ENCODE peak calls at places on chromosome 11, in ten cellular contexts. F, P, I, S, U, J, K, Q, H and L are unnamed samples. For H3K4me1, the result is how much of the 10 kb centered on the place peaks cover.

GRCh38 chr11:35781342-35782171 is 119.0 kb downstream of the TRIM44 start:
- DNase-seq in U (no peak), K (peak), J (no peak), I (no peak), Q (no peak), F (no peak), H (no peak), P (no peak), S (peak), L (no peak)

GRCh38 chr11:1305558-1306056 is 3.8 kb downstream of the TOLLIP start:
- DNase-seq in P (no peak), U (no peak), S (no peak), Q (no peak), F (no peak), H (no peak), K (no peak), I (peak), J (no peak), L (no peak)

GRCh38 chr11:13104619-13105236 is 95.6 kb downstream of the RASSF10 start:
- DNase-seq in P (no peak), U (no peak), I (no peak), H (no peak), S (no peak), F (no peak), J (peak), K (no peak), Q (no peak), L (no peak)

GRCh38 chr11:129259950-129260349 is 67.8 kb upstream of the ARHGAP32 start:
- DNase-seq in Q (no peak), H (no peak), K (no peak), J (no peak), S (no peak), U (no peak), P (no peak), F (no peak), I (no peak), L (no peak)

GRCh38 chr11:26248661-26249060 is 83.3 kb upstream of the ANO3 start:
- DNase-seq in F (no peak), S (no peak), U (no peak), P (no peak), Q (no peak), K (no peak), I (no peak), H (no peak), J (no peak), L (no peak)

GRCh38 chr11:74196781-74197486 is 25.8 kb downstream of the PPME1 start:
- DNase-seq in J (no peak), U (no peak), H (no peak), P (no peak), F (no peak), K (no peak), S (no peak), Q (no peak), I (no peak), L (no peak)

GRCh38 chr11:72081856-72082255 is 1.2 kb downstream of the LRRC51 start:
- DNase-seq in S (peak), I (no peak), P (no peak), K (no peak), U (peak), F (no peak), H (no peak), Q (peak), J (no peak), L (no peak)

GRCh38 chr11:2459016-2459725 is 14.4 kb downstream of the KCNQ1 start:
- DNase-seq in S (no peak), J (no peak), U (no peak), F (no peak), Q (no peak), H (no peak), P (no peak), K (no peak), I (no peak), L (no peak)

GRCh38 chr11:112834277-112834755 is 126.9 kb upstream of the NCAM1 start:
- DNase-seq in Q (no peak), U (peak), F (no peak), J (peak), P (peak), H (no peak), I (no peak), K (no peak), S (no peak), L (no peak)

GRCh38 chr11:27100534-27100933 is 59.9 kb downstream of the BBOX1 start:
- DNase-seq in F (no peak), Q (no peak), K (no peak), I (no peak), U (no peak), P (no peak), H (no peak), J (no peak), S (no peak), L (no peak)

GRCh38 chr11:64023731-64024710 is 11.7 kb upstream of the FLRT1 start:
- DNase-seq in Q (no peak), U (no peak), S (no peak), H (no peak), K (no peak), J (no peak), I (no peak), F (no peak), P (no peak), L (no peak)

GRCh38 chr11:46026616-46027293 is 94.5 kb downstream of the PHF21A start:
- DNase-seq in U (no peak), P (no peak), F (no peak), I (no peak), J (no peak), S (no peak), K (peak), H (no peak), Q (no peak), L (no peak)

GRCh38 chr11:44718612-44719390 is 8.0 kb upstream of the TSPAN18 start:
- DNase-seq in F (no peak), U (no peak), Q (no peak), S (no peak), P (no peak), J (no peak), K (no peak), I (no peak), H (no peak), L (no peak)

DNA sequence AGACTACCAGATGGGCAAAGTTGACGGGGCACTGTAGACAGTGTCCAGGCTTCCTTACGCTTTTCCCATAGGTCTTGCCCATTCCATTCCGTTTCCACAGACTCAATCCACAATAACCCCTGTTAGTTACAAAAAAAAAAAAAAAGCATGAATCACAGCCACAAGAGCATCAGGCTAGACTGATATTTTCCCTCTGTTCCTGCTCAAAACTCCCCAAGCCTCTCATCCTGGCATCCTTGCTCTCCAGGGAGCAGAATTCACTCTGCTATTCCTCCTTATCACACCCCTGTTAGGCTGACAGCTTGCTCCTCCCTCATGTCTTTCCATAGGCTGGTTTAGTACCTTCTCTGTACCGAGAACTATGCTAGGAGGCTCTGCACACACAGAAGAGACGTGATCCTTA is 42.2 kb downstream of the TMEM123 start:
- DNase-seq in S (no peak), I (no peak), P (no peak), H (no peak), J (no peak), U (no peak), F (no peak), Q (no peak), K (peak), L (no peak)
- H3K4me1 ChIP-seq in S (under half), I (under half), P (under half), H (under half), J (under half), U (under half), F (under half), Q (under half), K (under half), L (under half)

DNA sequence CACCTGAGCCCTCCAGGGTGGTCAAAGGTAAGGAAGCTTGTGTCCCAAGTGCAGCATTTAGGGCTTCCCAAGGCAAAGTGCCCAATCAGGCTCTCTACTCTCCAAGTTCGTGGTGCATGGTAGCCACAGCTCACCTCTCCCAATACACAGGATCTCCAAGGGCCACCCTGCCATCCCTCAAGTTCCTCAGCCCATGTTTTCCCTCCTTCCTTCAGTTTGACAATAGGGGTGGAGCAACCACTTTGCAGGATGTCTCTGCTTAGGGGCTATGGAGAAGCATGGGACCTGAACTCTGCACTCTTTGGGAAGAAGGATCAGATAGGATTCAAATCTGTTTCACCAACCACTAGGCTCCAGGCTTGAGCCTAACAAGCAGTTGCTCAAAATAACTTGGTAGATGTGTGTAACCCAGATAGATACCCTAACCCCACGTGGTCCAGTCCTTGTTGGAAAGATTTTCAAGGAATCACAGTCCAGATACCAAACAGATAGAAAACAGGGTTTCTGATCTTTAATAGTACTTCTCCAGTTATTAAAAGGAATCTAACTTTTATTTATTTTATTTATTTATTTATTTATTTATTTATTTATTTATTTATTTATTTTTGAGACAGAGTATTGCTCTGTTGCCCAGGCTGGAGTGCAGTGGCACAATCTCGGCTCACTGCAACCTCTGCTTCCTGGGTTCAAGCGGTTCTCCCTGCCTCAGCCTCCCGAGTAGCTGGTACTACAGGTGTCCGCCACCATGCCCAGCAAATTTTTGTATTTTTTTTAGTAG is 248.1 kb downstream of the CTTN start:
- DNase-seq in F (no peak), S (no peak), P (no peak), J (no peak), Q (no peak), K (no peak), H (no peak), I (no peak), U (no peak), L (no peak)
- H3K27ac ChIP-seq in F (no peak), S (no peak), P (no peak), J (no peak), Q (no peak), K (no peak), H (no peak), I (no peak), U (no peak), L (no peak)

GRCh38 chr11:69301033-69301490 is 7.1 kb downstream of the MYEOV start:
- DNase-seq in J (no peak), I (no peak), K (peak), S (peak), P (no peak), U (no peak), H (no peak), Q (no peak), F (no peak), L (no peak)
- H3K4me1 ChIP-seq in J (half or more), I (under half), K (half or more), S (half or more), P (under half), U (under half), H (under half), Q (half or more), F (half or more), L (under half)

GRCh38 chr11:66333896-66334604 is 2.2 kb downstream of the RIN1 start:
- DNase-seq in J (no peak), F (peak), I (no peak), K (no peak), P (no peak), U (no peak), Q (no peak), S (no peak), H (no peak), L (peak)

GRCh38 chr11:66333220-66333877 is 2.9 kb downstream of the RIN1 start:
- DNase-seq in S (no peak), P (no peak), J (no peak), U (no peak), K (no peak), F (peak), Q (no peak), H (no peak), I (no peak), L (no peak)

GRCh38 chr11:66336234-66337102 is at the start of gene RIN1:
- DNase-seq in S (peak), J (peak), Q (peak), H (peak), K (peak), F (peak), P (peak), U (no peak), I (peak), L (peak)

GRCh38 chr11:66335531-66336233 is 552 bp downstream of the RIN1 start:
- DNase-seq in U (no peak), Q (peak), P (peak), S (peak), K (peak), J (no peak), F (peak), I (no peak), H (no peak), L (no peak)

GRCh38 chr11:66334605-66335442 is 1.4 kb downstream of the RIN1 start:
- DNase-seq in H (no peak), U (no peak), J (no peak), F (peak), Q (no peak), I (no peak), K (no peak), S (no peak), P (no peak), L (peak)
- H3K27ac ChIP-seq in H (no peak), U (no peak), J (peak), F (peak), Q (no peak), I (no peak), K (peak), S (peak), P (peak), L (no peak)

GRCh38 chr11:126837581-126837980 is 163.0 kb downstream of the KIRREL3 start:
- DNase-seq in P (no peak), H (no peak), I (peak), F (no peak), K (no peak), U (no peak), J (no peak), S (no peak), Q (no peak), L (no peak)
- H3K4me1 ChIP-seq in P (under half), H (under half), I (under half), F (under half), K (half or more), U (under half), J (under half), S (under half), Q (under half), L (under half)

GRCh38 chr11:14891143-14892035 is 642 bp downstream of the CYP2R1 start:
- DNase-seq in P (peak), Q (peak), K (peak), I (peak), H (peak), S (peak), F (peak), U (peak), J (peak), L (peak)
- H3K27ac ChIP-seq in P (peak), Q (peak), K (peak), I (peak), H (peak), S (peak), F (peak), U (peak), J (peak), L (peak)

DNA sequence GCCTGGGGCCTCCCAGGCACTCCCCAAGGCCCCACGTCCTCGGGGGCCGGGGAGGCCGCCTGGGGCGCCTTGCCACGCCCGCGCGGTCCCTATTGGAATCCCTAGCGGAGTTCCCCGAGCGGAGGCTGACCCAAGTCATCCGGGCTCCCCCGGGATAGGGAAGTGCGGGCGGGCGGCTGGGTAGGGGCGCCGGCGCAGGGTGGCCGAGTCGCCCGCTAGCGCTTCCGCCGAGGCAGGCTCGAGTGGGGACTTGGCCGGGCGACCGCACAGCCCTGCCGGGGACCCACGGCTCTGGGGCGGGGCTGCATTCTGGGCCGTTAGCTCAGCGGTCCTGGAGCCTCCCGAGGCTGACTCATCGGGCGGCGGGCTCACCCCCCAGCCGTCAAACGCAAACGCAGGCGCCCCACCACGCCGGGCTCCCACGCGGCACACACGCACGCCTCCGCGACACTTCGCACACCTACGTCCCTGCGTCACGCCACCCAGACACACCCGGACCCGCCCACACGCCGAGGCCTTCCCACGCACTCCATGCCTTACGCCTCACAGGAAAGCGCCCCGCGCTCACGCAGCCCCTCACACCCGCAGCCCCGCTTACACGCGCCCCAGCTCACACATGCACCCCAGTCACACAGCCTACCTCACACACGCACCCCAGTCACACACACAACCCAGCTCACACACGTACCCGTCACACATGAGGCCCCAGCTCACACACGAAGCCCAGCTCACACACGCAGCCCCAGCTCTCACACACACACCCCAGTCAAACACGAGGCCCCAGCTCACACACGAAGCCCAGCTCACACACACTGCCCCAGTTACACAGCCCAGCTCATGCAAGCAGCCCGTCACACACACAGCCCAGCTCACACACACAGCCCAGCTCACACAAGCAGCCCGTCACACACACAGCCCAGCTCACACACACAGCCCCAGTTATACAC is 1.1 kb downstream of the PHLDB1 start:
- DNase-seq in Q (peak), U (no peak), I (peak), P (peak), J (peak), K (peak), S (peak), H (peak), F (peak), L (peak)
- H3K4me1 ChIP-seq in Q (under half), U (under half), I (under half), P (under half), J (half or more), K (half or more), S (under half), H (under half), F (under half), L (half or more)

DNA sequence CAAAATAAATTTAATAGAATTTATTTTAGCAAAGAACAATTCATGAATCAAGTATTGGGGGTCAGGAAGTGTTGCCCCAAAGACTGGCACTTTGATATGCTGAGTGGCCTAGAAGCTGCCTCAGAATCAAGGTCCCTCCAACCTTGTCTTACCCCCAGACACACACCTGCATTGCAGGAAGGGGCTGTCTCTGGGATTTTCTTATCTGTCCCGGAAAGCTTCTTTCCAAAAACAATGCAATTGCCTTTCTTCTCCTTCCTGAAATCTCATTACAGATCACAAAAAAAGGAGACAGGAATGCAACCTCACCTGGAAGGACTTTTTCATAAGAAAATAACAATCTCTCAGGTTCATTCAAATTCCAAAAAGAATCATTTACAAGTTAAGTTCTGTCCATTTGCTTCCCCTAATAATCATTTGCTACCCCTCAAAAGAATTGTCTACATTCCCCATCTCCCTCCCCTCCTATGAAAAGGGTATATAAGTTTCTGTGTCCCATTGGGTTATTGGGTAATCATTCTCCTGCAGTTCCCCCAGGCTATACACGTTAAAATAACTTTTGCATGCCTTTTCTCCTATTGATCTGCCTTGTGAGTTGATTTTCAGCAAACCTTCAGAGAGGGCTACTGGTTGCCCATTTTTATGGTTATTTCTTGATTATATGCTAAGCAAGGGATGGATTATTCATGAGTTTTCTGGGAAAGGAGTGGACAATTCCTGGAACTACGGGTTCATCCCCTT is 21.3 kb downstream of the OR10A6 start:
- DNase-seq in I (no peak), H (no peak), F (no peak), J (no peak), P (no peak), K (no peak), Q (no peak), S (peak), U (no peak), L (no peak)
- H3K27ac ChIP-seq in I (no peak), H (no peak), F (no peak), J (no peak), P (no peak), K (no peak), Q (peak), S (no peak), U (no peak), L (no peak)

GRCh38 chr11:31921066-31921465 is 109.9 kb upstream of the PAX6 start:
- DNase-seq in U (no peak), F (no peak), P (no peak), H (no peak), J (no peak), I (no peak), S (no peak), K (no peak), Q (no peak), L (no peak)
- H3K4me1 ChIP-seq in U (under half), F (under half), P (under half), H (under half), J (under half), I (under half), S (under half), K (under half), Q (under half), L (under half)

DNA sequence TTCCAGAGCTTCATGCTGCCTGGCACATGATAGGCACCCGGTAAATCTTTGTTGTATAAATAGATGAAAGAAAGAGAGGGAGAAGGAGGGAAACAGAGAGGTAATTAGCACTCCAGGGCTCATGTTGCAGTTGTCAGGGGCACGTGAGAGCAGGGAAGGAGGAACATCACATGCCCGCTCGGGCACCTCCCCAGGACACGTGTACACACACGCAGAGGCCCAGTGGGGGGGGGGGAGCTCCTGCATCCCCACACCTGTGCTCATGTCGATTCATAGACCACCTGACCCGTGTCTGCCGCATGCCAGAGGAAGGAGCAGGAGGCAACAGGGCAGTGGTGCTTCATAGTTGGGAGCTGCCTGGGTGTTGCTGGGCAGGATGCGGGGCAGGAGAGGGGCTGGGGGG is 37.1 kb upstream of the NNMT start:
- DNase-seq in P (peak), U (peak), H (no peak), J (peak), I (peak), K (no peak), F (peak), S (no peak), Q (no peak), L (no peak)
- H3K27ac ChIP-seq in P (peak), U (peak), H (no peak), J (peak), I (peak), K (no peak), F (peak), S (no peak), Q (no peak), L (no peak)